ENCODE peak calls at places on chromosomes 4 and X, in six cellular contexts. B is CD8-positive, alpha-beta memory T cell; F is SK-N-SH; M is tibial artery; C is cardiac muscle cell; D is left ventricle myocardium inferior. K is an unnamed sample.

GRCh38 chr4:95603393-95603792 is 54.6 kb upstream of the UNC5C start:
- DNase-seq in C (no peak), B (no peak), D (no peak), M (no peak), F (no peak), K (no peak)

GRCh38 chrX:63513825-63514574 is 162.9 kb upstream of the SPIN4 start:
- DNase-seq in B (no peak), C (peak), D (peak), M (no peak), F (no peak), K (no peak)

GRCh38 chr4:114282937-114283336 is 303.5 kb upstream of the ARSJ start:
- DNase-seq in B (no peak), F (no peak), C (no peak), M (no peak), D (no peak), K (no peak)

GRCh38 chr4:140579278-140579677 is 10.5 kb upstream of the UCP1 start:
- DNase-seq in B (no peak), F (peak), D (no peak), C (no peak), M (no peak), K (peak)

GRCh38 chrX:154541896-154542722 is 4.5 kb downstream of the G6PD start:
- DNase-seq in B (peak), F (no peak), C (peak), D (peak), M (peak), K (peak)

GRCh38 chrX:120534413-120535205 is 26.2 kb downstream of the CUL4B start:
- DNase-seq in F (no peak), D (no peak), M (no peak), B (no peak), C (no peak), K (no peak)

GRCh38 chr4:63036159-63036866 is 1372.9 kb downstream of the TECRL start:
- DNase-seq in B (no peak), M (no peak), F (no peak), C (no peak), D (no peak), K (no peak)

GRCh38 chr4:5128569-5128968 is 77.3 kb downstream of the STK32B start:
- DNase-seq in M (no peak), B (no peak), F (no peak), C (no peak), D (no peak), K (no peak)

GRCh38 chr4:74531952-74532794 is 87.2 kb downstream of the AREG start:
- DNase-seq in B (no peak), D (no peak), M (no peak), C (peak), F (peak), K (no peak)

GRCh38 chr4:116531870-116532269 is 553.5 kb downstream of the TRAM1L1 start:
- DNase-seq in D (no peak), B (no peak), F (no peak), M (no peak), C (peak), K (no peak)

GRCh38 chrX:103674531-103675454 is 11.7 kb downstream of the MORF4L2 start:
- DNase-seq in C (no peak), F (no peak), D (no peak), B (no peak), M (no peak), K (no peak)

DNA sequence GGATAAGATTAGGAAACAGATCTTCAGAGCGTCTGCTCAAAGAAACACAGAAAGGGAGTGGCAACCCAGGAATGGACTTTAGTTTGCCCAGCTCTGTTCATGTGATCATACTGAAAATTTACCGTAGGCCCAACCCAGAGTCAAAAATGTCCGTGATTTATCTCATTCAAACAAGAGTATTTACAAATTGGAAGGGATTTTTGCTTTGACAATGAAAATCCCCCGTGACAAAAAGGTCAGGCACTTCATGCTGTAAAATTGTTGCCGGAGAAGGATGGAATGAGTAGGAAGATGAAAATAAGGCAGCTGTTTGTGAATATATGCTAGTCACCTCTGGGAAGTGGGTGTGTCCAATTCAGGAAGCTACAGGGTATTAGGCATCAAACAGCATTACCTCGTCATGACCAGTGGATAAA is 1.2 kb downstream of the SULT1B1 start:
- DNase-seq in B (no peak), M (no peak), D (no peak), C (no peak), F (no peak), K (no peak)
- H3K27ac ChIP-seq in B (no peak), M (no peak), D (no peak), C (no peak), F (peak), K (no peak)

GRCh38 chr4:144645102-144645469 is 870 bp upstream of the HHIP start:
- DNase-seq in M (no peak), D (no peak), B (no peak), C (no peak), F (peak), K (no peak)
- H3K4me3 ChIP-seq in M (peak), D (peak), B (no peak), C (peak), F (peak), K (peak)

DNA sequence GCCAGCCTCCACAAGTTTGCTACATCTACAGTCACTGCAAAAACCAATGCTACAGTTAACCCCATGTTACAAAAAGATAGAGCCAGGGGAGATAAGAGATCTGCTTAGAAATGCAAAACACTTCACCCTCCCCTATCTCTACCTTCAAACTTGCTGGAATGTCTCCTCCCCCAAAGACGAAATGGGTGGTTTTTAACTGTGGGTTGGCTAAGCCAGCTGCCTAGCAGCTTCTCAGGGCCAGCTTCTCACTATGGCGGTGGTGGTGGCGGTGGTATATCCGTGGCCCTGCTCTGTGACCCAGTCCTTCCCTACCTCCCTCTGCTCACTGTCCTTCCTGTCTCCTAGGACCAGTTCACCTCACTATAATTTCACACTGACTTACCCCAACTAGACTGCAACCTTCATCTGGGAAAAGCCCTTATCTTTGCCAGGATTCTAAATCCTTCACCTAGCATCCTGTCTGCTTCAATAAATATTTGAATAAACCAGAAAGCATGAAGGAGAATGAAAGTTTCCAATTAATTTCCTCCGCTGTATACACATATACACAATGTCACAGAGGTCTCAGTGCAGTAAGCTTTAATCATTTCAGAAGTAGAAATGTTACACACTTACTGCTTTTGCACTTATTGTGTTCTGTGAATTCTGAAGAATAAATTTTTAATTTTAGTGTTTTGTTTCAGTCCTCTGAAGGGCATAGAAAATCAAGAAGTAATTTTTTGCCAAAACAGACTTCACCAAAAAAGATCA is 46.3 kb downstream of the SH3KBP1 start:
- DNase-seq in F (no peak), B (peak), M (no peak), C (no peak), D (no peak), K (no peak)
- H3K27ac ChIP-seq in F (no peak), B (no peak), M (no peak), C (peak), D (no peak), K (no peak)

DNA sequence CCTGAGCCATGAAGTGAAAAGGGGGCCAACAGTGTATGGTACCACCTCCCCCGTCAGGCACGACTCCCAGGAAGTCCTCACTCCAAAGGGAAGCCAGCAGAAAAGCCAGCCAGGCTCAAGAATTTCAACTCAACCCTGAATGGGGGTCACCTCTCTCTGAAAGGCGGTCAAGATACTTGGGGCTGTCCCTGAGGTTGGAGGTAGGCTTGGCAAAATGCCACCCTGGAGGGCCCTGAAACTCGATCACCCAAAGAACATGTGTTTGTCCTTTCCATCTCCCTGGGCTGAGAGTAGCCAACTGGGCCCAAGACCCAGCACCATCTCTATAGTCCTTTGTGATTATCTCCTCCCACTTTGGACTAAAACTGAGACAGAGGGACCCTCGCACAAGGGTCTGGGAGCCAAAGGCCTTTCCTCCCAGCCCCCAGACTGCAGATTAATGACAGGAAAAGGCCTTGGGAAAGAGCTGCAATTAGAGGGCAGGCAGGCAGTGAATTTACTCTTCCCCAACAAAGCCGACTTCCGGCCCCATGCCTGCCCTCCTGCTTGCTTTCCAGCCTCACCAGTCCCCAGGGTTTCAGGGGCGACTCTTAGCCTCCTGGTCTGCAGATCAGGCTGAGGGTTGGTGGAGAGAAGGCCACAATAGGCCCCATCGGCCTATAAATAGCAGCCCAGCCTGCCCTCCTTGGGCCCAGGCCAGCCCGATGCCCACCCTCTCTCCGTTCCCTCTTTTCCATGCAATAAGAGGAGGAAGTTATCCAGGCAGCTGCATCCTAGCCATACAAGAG is 5.6 kb downstream of the SASH3 start:
- DNase-seq in M (no peak), C (no peak), D (no peak), F (no peak), B (no peak), K (no peak)
- H3K4me3 ChIP-seq in M (no peak), C (no peak), D (no peak), F (no peak), B (peak), K (no peak)

GRCh38 chr4:185859106-185859505 is 47.1 kb upstream of the SORBS2 start:
- DNase-seq in D (no peak), F (no peak), M (no peak), C (peak), B (no peak), K (no peak)

GRCh38 chr4:185849543-185850185 is 37.7 kb upstream of the SORBS2 start:
- DNase-seq in M (peak), D (peak), F (no peak), C (peak), B (no peak), K (no peak)

GRCh38 chr4:185853841-185854240 is 41.8 kb upstream of the SORBS2 start:
- DNase-seq in F (no peak), M (no peak), B (no peak), D (no peak), C (no peak), K (no peak)
- H3K27ac ChIP-seq in F (no peak), M (no peak), B (no peak), D (peak), C (no peak), K (no peak)

GRCh38 chr4:89056292-89056952 is 563 bp downstream of the FAM13A start:
- DNase-seq in C (no peak), F (no peak), M (no peak), B (no peak), D (no peak), K (no peak)
- H3K4me3 ChIP-seq in C (peak), F (no peak), M (peak), B (no peak), D (peak), K (peak)

GRCh38 chr4:180234730-180235129 is 2008.5 kb upstream of the TENM3 start:
- DNase-seq in C (no peak), B (no peak), D (no peak), M (no peak), F (no peak), K (no peak)

DNA sequence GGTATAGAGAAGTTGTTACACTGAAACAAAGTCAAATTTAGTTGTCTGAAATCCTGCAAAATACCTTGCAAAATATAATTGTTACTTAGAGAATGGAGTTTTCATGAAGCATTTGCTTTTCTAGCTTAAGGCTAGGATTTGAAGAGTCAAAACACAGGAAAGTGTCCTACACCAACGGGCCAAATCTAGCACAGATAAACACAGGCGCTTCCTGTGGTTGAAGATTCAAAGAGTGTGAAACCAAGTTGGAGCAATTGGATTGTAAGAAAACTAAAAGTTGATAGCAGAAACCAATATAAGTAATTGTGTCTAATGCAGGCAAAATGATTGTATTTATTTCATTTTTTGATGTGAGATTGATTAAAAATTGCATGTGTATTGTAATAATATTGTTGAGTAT is 2002.5 kb upstream of the TENM3 start:
- DNase-seq in M (no peak), F (no peak), C (no peak), D (no peak), B (no peak), K (no peak)
- H3K27ac ChIP-seq in M (no peak), F (no peak), C (no peak), D (no peak), B (no peak), K (no peak)

DNA sequence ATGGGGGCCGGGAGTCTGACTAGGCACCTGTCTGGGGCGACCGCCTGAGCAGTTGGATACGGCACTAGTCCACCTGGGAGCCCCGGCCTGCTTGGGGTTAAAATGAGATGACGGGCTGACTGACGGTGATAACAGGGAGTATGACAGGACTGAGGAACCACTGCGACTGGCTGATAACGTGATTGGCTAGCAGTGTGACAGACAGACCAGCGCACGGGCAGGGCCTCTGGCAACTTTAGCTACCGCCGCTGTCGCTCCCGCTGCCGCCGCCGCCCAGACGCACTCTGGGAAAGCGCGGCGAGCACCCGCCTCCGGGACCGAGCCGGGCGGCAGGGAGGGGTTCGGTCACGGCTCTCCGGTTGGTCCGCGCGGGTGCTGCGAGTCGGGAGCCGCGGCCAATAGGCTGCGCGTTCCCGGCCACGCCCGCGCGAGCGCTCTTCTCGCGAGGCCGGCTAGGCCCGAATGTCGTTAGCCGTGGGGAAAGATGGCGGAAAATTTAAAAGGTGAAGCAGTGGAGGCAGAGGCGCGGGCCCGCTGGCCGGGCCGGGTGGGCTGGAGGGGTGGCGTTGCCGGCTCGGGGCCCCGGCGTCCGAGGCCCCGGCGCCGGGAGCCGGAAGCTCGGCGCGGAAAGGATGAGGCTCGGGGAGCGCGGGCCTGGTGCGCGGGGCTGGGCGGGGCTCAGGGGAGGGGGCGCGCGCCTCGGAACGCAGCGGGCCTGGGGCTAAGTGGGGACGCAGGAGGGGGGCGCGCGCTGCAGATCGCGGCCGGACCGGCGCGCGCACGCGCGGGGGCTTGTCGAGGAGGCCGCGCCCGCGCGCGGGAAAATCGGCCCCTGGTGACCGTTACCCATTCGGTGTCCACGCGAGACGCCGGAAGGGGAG is at the start of gene SUV39H1:
- DNase-seq in B (peak), M (peak), C (peak), D (peak), F (peak), K (peak)
- H3K4me3 ChIP-seq in B (peak), M (peak), C (peak), D (peak), F (peak), K (peak)

GRCh38 chr4:94208918-94209317 is 1.3 kb downstream of the SMARCAD1 start:
- DNase-seq in B (no peak), D (no peak), C (no peak), M (no peak), F (no peak), K (no peak)
- H3K27ac ChIP-seq in B (no peak), D (no peak), C (peak), M (peak), F (no peak), K (no peak)